ENCODE peak calls at places on chromosomes 7 and 10, in ten cellular contexts. One of them, this sample, is unnamed. For H3K4me1, the result is how much of the 10 kb centered on the place peaks cover.

GRCh38 chr10:23293145-23293724 is 51.4 kb downstream of the C10orf67 start:
- DNase-seq in Peyer's patch: no peak
- DNase-seq in suprapubic skin: no peak
- DNase-seq in uterus: no peak
- DNase-seq in prostate gland: no peak
- DNase-seq in right lobe of liver: no peak
- DNase-seq in IMR-90: peak
- DNase-seq in A549: peak
- DNase-seq in tibial nerve: no peak
- DNase-seq in spleen: no peak
- DNase-seq in this sample: peak

GRCh38 chr10:120436431-120437142 is 20.4 kb upstream of the PLPP4 start:
- DNase-seq in A549: no peak
- DNase-seq in suprapubic skin: no peak
- DNase-seq in IMR-90: no peak
- DNase-seq in prostate gland: no peak
- DNase-seq in spleen: no peak
- DNase-seq in tibial nerve: no peak
- DNase-seq in Peyer's patch: no peak
- DNase-seq in right lobe of liver: no peak
- DNase-seq in uterus: no peak
- DNase-seq in this sample: no peak

GRCh38 chr7:55507743-55508142 is 64.6 kb downstream of the VOPP1 start:
- DNase-seq in A549: no peak
- DNase-seq in tibial nerve: no peak
- DNase-seq in Peyer's patch: no peak
- DNase-seq in spleen: no peak
- DNase-seq in IMR-90: no peak
- DNase-seq in prostate gland: no peak
- DNase-seq in uterus: no peak
- DNase-seq in right lobe of liver: no peak
- DNase-seq in suprapubic skin: no peak
- DNase-seq in this sample: no peak

GRCh38 chr10:87761892-87762291 is 56.1 kb downstream of the ATAD1 start:
- DNase-seq in IMR-90: peak
- DNase-seq in right lobe of liver: no peak
- DNase-seq in prostate gland: no peak
- DNase-seq in suprapubic skin: no peak
- DNase-seq in uterus: no peak
- DNase-seq in tibial nerve: no peak
- DNase-seq in Peyer's patch: no peak
- DNase-seq in A549: peak
- DNase-seq in spleen: no peak
- DNase-seq in this sample: peak

GRCh38 chr10:91797077-91797690 is 1.0 kb upstream of the TNKS2 start:
- DNase-seq in A549: no peak
- DNase-seq in right lobe of liver: no peak
- DNase-seq in IMR-90: no peak
- DNase-seq in tibial nerve: no peak
- DNase-seq in Peyer's patch: no peak
- DNase-seq in spleen: no peak
- DNase-seq in uterus: no peak
- DNase-seq in suprapubic skin: no peak
- DNase-seq in prostate gland: no peak
- DNase-seq in this sample: no peak

GRCh38 chr7:151406886-151407583 is 2.8 kb downstream of the WDR86 start:
- DNase-seq in IMR-90: no peak
- DNase-seq in Peyer's patch: peak
- DNase-seq in uterus: no peak
- DNase-seq in A549: no peak
- DNase-seq in prostate gland: no peak
- DNase-seq in suprapubic skin: no peak
- DNase-seq in right lobe of liver: no peak
- DNase-seq in tibial nerve: no peak
- DNase-seq in spleen: peak
- DNase-seq in this sample: no peak

GRCh38 chr10:100684688-100685235 is 60.6 kb upstream of the PAX2 start:
- DNase-seq in suprapubic skin: no peak
- DNase-seq in A549: no peak
- DNase-seq in spleen: peak
- DNase-seq in tibial nerve: no peak
- DNase-seq in prostate gland: no peak
- DNase-seq in uterus: no peak
- DNase-seq in right lobe of liver: no peak
- DNase-seq in Peyer's patch: no peak
- DNase-seq in IMR-90: no peak
- DNase-seq in this sample: no peak

GRCh38 chr10:34033067-34033466 is 698.6 kb upstream of the NRP1 start:
- DNase-seq in IMR-90: no peak
- DNase-seq in right lobe of liver: no peak
- DNase-seq in tibial nerve: no peak
- DNase-seq in uterus: no peak
- DNase-seq in Peyer's patch: no peak
- DNase-seq in spleen: no peak
- DNase-seq in prostate gland: no peak
- DNase-seq in suprapubic skin: no peak
- DNase-seq in A549: no peak
- DNase-seq in this sample: no peak

GRCh38 chr10:69847883-69848282 is 46.2 kb downstream of the COL13A1 start:
- DNase-seq in IMR-90: peak
- DNase-seq in suprapubic skin: no peak
- DNase-seq in uterus: no peak
- DNase-seq in right lobe of liver: no peak
- DNase-seq in prostate gland: no peak
- DNase-seq in spleen: no peak
- DNase-seq in A549: no peak
- DNase-seq in Peyer's patch: no peak
- DNase-seq in tibial nerve: no peak
- DNase-seq in this sample: no peak

GRCh38 chr7:26265061-26265460 is 26.6 kb upstream of the SNX10 start:
- DNase-seq in spleen: no peak
- DNase-seq in IMR-90: no peak
- DNase-seq in Peyer's patch: no peak
- DNase-seq in A549: no peak
- DNase-seq in tibial nerve: no peak
- DNase-seq in uterus: no peak
- DNase-seq in suprapubic skin: no peak
- DNase-seq in right lobe of liver: no peak
- DNase-seq in prostate gland: no peak
- DNase-seq in this sample: no peak

GRCh38 chr7:84069036-84069435 is 125.6 kb downstream of the SEMA3A start:
- DNase-seq in spleen: no peak
- DNase-seq in uterus: no peak
- DNase-seq in tibial nerve: no peak
- DNase-seq in A549: no peak
- DNase-seq in prostate gland: no peak
- DNase-seq in right lobe of liver: no peak
- DNase-seq in Peyer's patch: no peak
- DNase-seq in IMR-90: no peak
- DNase-seq in suprapubic skin: no peak
- DNase-seq in this sample: no peak

DNA sequence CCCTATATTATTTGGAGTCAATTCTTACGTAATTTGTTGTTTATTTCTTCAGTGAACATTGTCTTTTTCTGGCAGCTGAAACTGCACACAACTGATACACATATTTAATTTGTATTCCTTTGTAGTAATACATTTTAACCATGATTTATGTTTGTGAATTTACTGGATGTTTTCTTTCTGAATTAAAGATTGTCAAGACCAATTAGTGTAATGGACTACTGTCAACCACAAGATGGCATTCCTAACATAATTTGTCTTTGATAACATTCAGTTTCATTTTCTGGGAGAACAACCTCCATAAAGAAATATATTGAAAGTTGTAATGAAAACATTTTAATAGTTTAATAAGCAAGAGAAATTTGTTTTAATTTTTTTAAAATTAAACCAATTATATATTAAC is 10.1 kb downstream of the THNSL1 start:
- DNase-seq in uterus: no peak
- DNase-seq in IMR-90: peak
- DNase-seq in A549: peak
- DNase-seq in Peyer's patch: no peak
- DNase-seq in spleen: no peak
- DNase-seq in suprapubic skin: no peak
- DNase-seq in right lobe of liver: no peak
- DNase-seq in prostate gland: no peak
- DNase-seq in tibial nerve: no peak
- DNase-seq in this sample: no peak
- TF ChIP-seq CTCF in uterus: no peak
- TF ChIP-seq CTCF in IMR-90: no peak
- TF ChIP-seq CTCF in A549: peak
- TF ChIP-seq CTCF in Peyer's patch: no peak
- TF ChIP-seq CTCF in spleen: no peak
- TF ChIP-seq CTCF in suprapubic skin: no peak
- TF ChIP-seq CTCF in right lobe of liver: peak
- TF ChIP-seq CTCF in prostate gland: peak
- TF ChIP-seq CTCF in tibial nerve: no peak
- TF ChIP-seq CTCF in this sample: peak

GRCh38 chr10:79146611-79147130 is 77.9 kb downstream of the ZMIZ1 start:
- DNase-seq in tibial nerve: peak
- DNase-seq in suprapubic skin: no peak
- DNase-seq in IMR-90: peak
- DNase-seq in prostate gland: peak
- DNase-seq in Peyer's patch: no peak
- DNase-seq in uterus: no peak
- DNase-seq in A549: no peak
- DNase-seq in right lobe of liver: peak
- DNase-seq in spleen: peak
- DNase-seq in this sample: peak

GRCh38 chr10:79144341-79145173 is 75.8 kb downstream of the ZMIZ1 start:
- DNase-seq in IMR-90: no peak
- DNase-seq in A549: no peak
- DNase-seq in spleen: peak
- DNase-seq in right lobe of liver: no peak
- DNase-seq in prostate gland: no peak
- DNase-seq in suprapubic skin: no peak
- DNase-seq in tibial nerve: no peak
- DNase-seq in uterus: no peak
- DNase-seq in Peyer's patch: no peak
- DNase-seq in this sample: no peak

GRCh38 chr10:79145517-79146470 is 77.0 kb downstream of the ZMIZ1 start:
- DNase-seq in A549: no peak
- DNase-seq in IMR-90: no peak
- DNase-seq in suprapubic skin: no peak
- DNase-seq in tibial nerve: no peak
- DNase-seq in prostate gland: no peak
- DNase-seq in Peyer's patch: no peak
- DNase-seq in uterus: no peak
- DNase-seq in spleen: no peak
- DNase-seq in right lobe of liver: no peak
- DNase-seq in this sample: no peak

GRCh38 chr10:79143879-79144278 is 75.1 kb downstream of the ZMIZ1 start:
- DNase-seq in spleen: no peak
- DNase-seq in right lobe of liver: no peak
- DNase-seq in suprapubic skin: no peak
- DNase-seq in Peyer's patch: no peak
- DNase-seq in prostate gland: no peak
- DNase-seq in IMR-90: no peak
- DNase-seq in uterus: no peak
- DNase-seq in A549: no peak
- DNase-seq in tibial nerve: no peak
- DNase-seq in this sample: no peak

DNA sequence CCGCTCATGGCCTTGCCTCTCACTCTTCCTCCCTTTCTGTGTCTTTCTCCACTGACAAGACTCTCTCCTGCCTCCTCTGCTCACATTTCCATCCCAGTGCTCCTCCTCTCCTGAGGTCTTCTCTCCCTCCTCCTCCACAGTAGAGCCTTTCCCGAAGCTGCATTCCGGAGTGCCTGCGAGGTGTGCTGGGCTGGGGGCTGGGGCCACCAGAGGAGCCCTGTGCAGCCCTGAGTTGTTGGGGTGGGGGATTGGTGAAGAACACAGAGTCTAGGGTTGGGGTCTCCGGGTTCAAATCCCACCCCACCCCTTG is 76.4 kb downstream of the ZMIZ1 start:
- DNase-seq in Peyer's patch: no peak
- DNase-seq in prostate gland: no peak
- DNase-seq in IMR-90: no peak
- DNase-seq in suprapubic skin: no peak
- DNase-seq in tibial nerve: no peak
- DNase-seq in A549: no peak
- DNase-seq in right lobe of liver: no peak
- DNase-seq in uterus: no peak
- DNase-seq in spleen: no peak
- DNase-seq in this sample: no peak
- H3K4me1 ChIP-seq in Peyer's patch: under half
- H3K4me1 ChIP-seq in prostate gland: under half
- H3K4me1 ChIP-seq in IMR-90: half or more
- H3K4me1 ChIP-seq in suprapubic skin: half or more
- H3K4me1 ChIP-seq in tibial nerve: half or more
- H3K4me1 ChIP-seq in A549: half or more
- H3K4me1 ChIP-seq in right lobe of liver: under half
- H3K4me1 ChIP-seq in uterus: under half
- H3K4me1 ChIP-seq in spleen: half or more
- H3K4me1 ChIP-seq in this sample: half or more

DNA sequence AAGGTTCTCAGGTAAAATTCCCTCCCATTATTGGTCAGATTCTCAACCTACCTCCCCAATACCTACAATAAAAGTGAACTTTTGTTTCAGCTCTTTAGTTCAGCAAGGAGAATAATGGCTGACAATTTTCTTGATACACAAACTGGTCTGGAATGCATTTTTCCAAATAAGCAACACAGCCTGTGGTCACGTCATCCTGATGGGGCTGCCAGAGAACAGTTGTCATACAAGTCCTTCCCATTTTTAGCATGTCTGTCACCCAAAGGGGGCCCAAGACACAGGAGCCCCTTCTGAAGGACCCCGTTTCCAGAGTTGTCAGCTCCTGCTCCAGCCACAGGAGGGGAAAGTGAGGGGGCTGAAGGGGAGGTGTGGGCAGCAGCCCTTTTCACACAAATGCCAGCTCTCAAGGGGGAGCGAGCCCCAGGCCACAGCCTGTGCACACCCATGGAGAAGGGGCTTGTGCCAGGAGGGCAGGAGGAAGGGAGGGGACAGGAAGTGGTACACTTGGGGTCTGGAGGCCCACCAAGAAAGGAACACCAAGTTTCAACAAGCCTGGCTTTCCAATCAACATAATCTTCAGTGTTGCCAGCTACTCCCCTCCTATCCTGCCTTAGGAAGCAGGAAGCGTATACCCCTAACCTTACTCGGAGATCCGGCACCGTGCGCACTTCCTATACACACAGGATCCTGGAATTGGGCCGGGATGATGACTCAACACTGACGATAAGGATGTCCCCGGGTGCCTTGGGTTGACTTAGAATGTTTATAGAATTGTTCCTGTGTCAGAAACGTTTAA is 43.4 kb upstream of the PDLIM1 start:
- DNase-seq in A549: peak
- DNase-seq in IMR-90: peak
- DNase-seq in uterus: peak
- DNase-seq in Peyer's patch: no peak
- DNase-seq in right lobe of liver: peak
- DNase-seq in tibial nerve: no peak
- DNase-seq in spleen: no peak
- DNase-seq in prostate gland: peak
- DNase-seq in suprapubic skin: no peak
- DNase-seq in this sample: peak
- TF ChIP-seq POLR2A in A549: no peak
- TF ChIP-seq POLR2A in IMR-90: peak
- TF ChIP-seq POLR2A in uterus: no peak
- TF ChIP-seq POLR2A in Peyer's patch: no peak
- TF ChIP-seq POLR2A in right lobe of liver: no peak
- TF ChIP-seq POLR2A in tibial nerve: no peak
- TF ChIP-seq POLR2A in spleen: no peak
- TF ChIP-seq POLR2A in prostate gland: no peak
- TF ChIP-seq POLR2A in suprapubic skin: no peak
- TF ChIP-seq POLR2A in this sample: no peak

GRCh38 chr10:118971876-118972275 is 57.6 kb upstream of the NANOS1 start:
- DNase-seq in prostate gland: no peak
- DNase-seq in suprapubic skin: peak
- DNase-seq in spleen: no peak
- DNase-seq in uterus: no peak
- DNase-seq in A549: no peak
- DNase-seq in right lobe of liver: no peak
- DNase-seq in IMR-90: no peak
- DNase-seq in tibial nerve: no peak
- DNase-seq in Peyer's patch: no peak
- DNase-seq in this sample: no peak
- TF ChIP-seq CTCF in prostate gland: no peak
- TF ChIP-seq CTCF in suprapubic skin: no peak
- TF ChIP-seq CTCF in spleen: no peak
- TF ChIP-seq CTCF in uterus: no peak
- TF ChIP-seq CTCF in A549: no peak
- TF ChIP-seq CTCF in right lobe of liver: no peak
- TF ChIP-seq CTCF in IMR-90: no peak
- TF ChIP-seq CTCF in tibial nerve: no peak
- TF ChIP-seq CTCF in Peyer's patch: no peak
- TF ChIP-seq CTCF in this sample: no peak

This sample was measured in body of pancreas.